ENCODE peak calls at places on chromosome 11, in eight cellular contexts. A is GM12865; H is effector CD8-positive, alpha-beta T cell; E is stimulated activated naive CD8-positive, alpha-beta T cell treated with anti-CD3 and anti-CD28 coated beads, Interleukin-15, Interleukin-2, amounts not matched to agents 100 U/mL and 50 U/mL, for 24 hours; C is GM03348; I is choroid plexus epithelial cell; Q is AML-193; R is mucosa of gallbladder. Y is an unnamed sample.

GRCh38 chr11:68335693-68336092 is 23.3 kb downstream of the LRP5 start:
- DNase-seq in A (no peak), H (no peak), E (no peak), C (no peak), I (no peak), Q (no peak), R (no peak), Y (no peak)

GRCh38 chr11:93216511-93217121 is 18.8 kb upstream of the SLC36A4 start:
- DNase-seq in A (no peak), H (no peak), E (no peak), C (no peak), I (no peak), Q (no peak), R (no peak), Y (no peak)

GRCh38 chr11:125433454-125434121 is 62.5 kb downstream of the FEZ1 start:
- DNase-seq in A (peak; percentile 58), H (no peak), E (peak; percentile 13), C (peak; percentile 80), I (peak; percentile 84), Q (peak; percentile 43), R (peak; percentile 20), Y (peak; percentile 50)

GRCh38 chr11:36312593-36312990 is 16.5 kb downstream of the PRR5L start:
- DNase-seq in A (no peak), H (no peak), E (no peak), C (peak; percentile 13), I (peak; percentile 93), Q (no peak), R (no peak), Y (peak; percentile 79)

GRCh38 chr11:14773755-14774154 is 118.3 kb downstream of the CYP2R1 start:
- DNase-seq in A (no peak), H (no peak), E (no peak), C (no peak), I (peak; percentile 26), Q (peak; percentile 9), R (no peak), Y (no peak)

GRCh38 chr11:97745515-97746050 is 1275.2 kb upstream of the CNTN5 start:
- DNase-seq in A (no peak), H (no peak), E (no peak), C (no peak), I (no peak), Q (no peak), R (no peak), Y (no peak)

GRCh38 chr11:79374707-79375106 is 66.1 kb downstream of the TENM4 start:
- DNase-seq in A (no peak), H (no peak), E (no peak), C (no peak), I (no peak), Q (no peak), R (no peak), Y (no peak)

GRCh38 chr11:69652999-69653398 is 12.0 kb downstream of the CCND1 start:
- DNase-seq in A (no peak), H (no peak), E (no peak), C (no peak), I (no peak), Q (no peak), R (no peak), Y (no peak)